ENCODE peak calls at places on chromosomes 13 and 19, in ten cellular contexts. One of them, this sample, is unnamed. For H3K4me1 and H3K79me2, the result is how much of the 10 kb centered on the place peaks cover.

GRCh38 chr19:46901701-46902401 is 41.1 kb downstream of the ARHGAP35 start:
- DNase-seq in osteoblast: no peak
- DNase-seq in astrocyte: peak
- DNase-seq in DND-41: no peak
- DNase-seq in fibroblast of lung: peak
- DNase-seq in neural progenitor cell: no peak
- DNase-seq in hepatocyte: no peak
- DNase-seq in K562: no peak
- DNase-seq in MM.1S: no peak
- DNase-seq in H9: no peak
- DNase-seq in this sample: peak

GRCh38 chr13:106355866-106356265 is 179.6 kb downstream of the EFNB2 start:
- DNase-seq in K562: no peak
- DNase-seq in hepatocyte: no peak
- DNase-seq in MM.1S: no peak
- DNase-seq in neural progenitor cell: no peak
- DNase-seq in osteoblast: no peak
- DNase-seq in astrocyte: no peak
- DNase-seq in fibroblast of lung: no peak
- DNase-seq in DND-41: no peak
- DNase-seq in H9: no peak
- DNase-seq in this sample: no peak

GRCh38 chr19:43934055-43934984 is 762 bp downstream of the ZNF45 start:
- DNase-seq in hepatocyte: peak
- DNase-seq in K562: peak
- DNase-seq in fibroblast of lung: peak
- DNase-seq in DND-41: no peak
- DNase-seq in osteoblast: no peak
- DNase-seq in MM.1S: no peak
- DNase-seq in astrocyte: peak
- DNase-seq in neural progenitor cell: peak
- DNase-seq in H9: no peak
- DNase-seq in this sample: peak

GRCh38 chr13:46668302-46668720 is 115.3 kb downstream of the LRCH1 start:
- DNase-seq in H9: no peak
- DNase-seq in osteoblast: peak
- DNase-seq in astrocyte: peak
- DNase-seq in MM.1S: no peak
- DNase-seq in DND-41: no peak
- DNase-seq in hepatocyte: no peak
- DNase-seq in neural progenitor cell: no peak
- DNase-seq in K562: no peak
- DNase-seq in fibroblast of lung: peak
- DNase-seq in this sample: peak

GRCh38 chr13:30473675-30474074 is 7.9 kb upstream of the HMGB1 start:
- DNase-seq in K562: no peak
- DNase-seq in H9: no peak
- DNase-seq in neural progenitor cell: no peak
- DNase-seq in osteoblast: no peak
- DNase-seq in DND-41: no peak
- DNase-seq in MM.1S: no peak
- DNase-seq in astrocyte: no peak
- DNase-seq in hepatocyte: no peak
- DNase-seq in fibroblast of lung: no peak
- DNase-seq in this sample: no peak

GRCh38 chr19:10295305-10295846 is 5.6 kb downstream of the ICAM5 start:
- DNase-seq in astrocyte: no peak
- DNase-seq in hepatocyte: no peak
- DNase-seq in H9: peak
- DNase-seq in MM.1S: peak
- DNase-seq in DND-41: no peak
- DNase-seq in osteoblast: peak
- DNase-seq in K562: peak
- DNase-seq in fibroblast of lung: no peak
- DNase-seq in neural progenitor cell: peak
- DNase-seq in this sample: no peak

GRCh38 chr19:44890366-44891015 is 563 bp upstream of the TOMM40 start:
- DNase-seq in K562: peak
- DNase-seq in neural progenitor cell: no peak
- DNase-seq in H9: peak
- DNase-seq in osteoblast: peak
- DNase-seq in astrocyte: peak
- DNase-seq in hepatocyte: peak
- DNase-seq in fibroblast of lung: peak
- DNase-seq in DND-41: peak
- DNase-seq in MM.1S: peak
- DNase-seq in this sample: peak

GRCh38 chr13:80374453-80374852 is 33.5 kb upstream of the SPRY2 start:
- DNase-seq in H9: no peak
- DNase-seq in hepatocyte: no peak
- DNase-seq in K562: no peak
- DNase-seq in MM.1S: no peak
- DNase-seq in neural progenitor cell: no peak
- DNase-seq in osteoblast: no peak
- DNase-seq in DND-41: no peak
- DNase-seq in fibroblast of lung: no peak
- DNase-seq in astrocyte: no peak
- DNase-seq in this sample: no peak

GRCh38 chr13:49298903-49299605 is 51.3 kb downstream of the CDADC1 start:
- DNase-seq in MM.1S: no peak
- DNase-seq in K562: no peak
- DNase-seq in neural progenitor cell: no peak
- DNase-seq in DND-41: no peak
- DNase-seq in hepatocyte: no peak
- DNase-seq in H9: no peak
- DNase-seq in astrocyte: no peak
- DNase-seq in fibroblast of lung: no peak
- DNase-seq in osteoblast: no peak
- DNase-seq in this sample: peak

GRCh38 chr13:70795484-70795883 is 687.2 kb upstream of the KLHL1 start:
- DNase-seq in hepatocyte: no peak
- DNase-seq in astrocyte: no peak
- DNase-seq in fibroblast of lung: no peak
- DNase-seq in MM.1S: no peak
- DNase-seq in neural progenitor cell: no peak
- DNase-seq in DND-41: no peak
- DNase-seq in osteoblast: no peak
- DNase-seq in H9: no peak
- DNase-seq in K562: no peak
- DNase-seq in this sample: no peak

GRCh38 chr19:32824136-32824835 is 45.3 kb downstream of the SLC7A9 start:
- DNase-seq in fibroblast of lung: no peak
- DNase-seq in MM.1S: no peak
- DNase-seq in neural progenitor cell: peak
- DNase-seq in osteoblast: peak
- DNase-seq in K562: no peak
- DNase-seq in astrocyte: no peak
- DNase-seq in hepatocyte: no peak
- DNase-seq in DND-41: no peak
- DNase-seq in H9: no peak
- DNase-seq in this sample: peak

GRCh38 chr13:28320884-28321574 is 173.9 kb downstream of the FLT1 start:
- DNase-seq in neural progenitor cell: no peak
- DNase-seq in fibroblast of lung: no peak
- DNase-seq in osteoblast: no peak
- DNase-seq in K562: no peak
- DNase-seq in astrocyte: no peak
- DNase-seq in hepatocyte: no peak
- DNase-seq in DND-41: no peak
- DNase-seq in MM.1S: no peak
- DNase-seq in H9: no peak
- DNase-seq in this sample: no peak

GRCh38 chr13:113526466-113527220 is 36.1 kb upstream of the DCUN1D2 start:
- DNase-seq in DND-41: no peak
- DNase-seq in neural progenitor cell: no peak
- DNase-seq in H9: no peak
- DNase-seq in K562: no peak
- DNase-seq in osteoblast: no peak
- DNase-seq in astrocyte: no peak
- DNase-seq in hepatocyte: no peak
- DNase-seq in MM.1S: peak
- DNase-seq in fibroblast of lung: no peak
- DNase-seq in this sample: no peak

GRCh38 chr13:44140146-44140545 is 233.5 kb upstream of the SERP2 start:
- DNase-seq in osteoblast: no peak
- DNase-seq in DND-41: no peak
- DNase-seq in hepatocyte: peak
- DNase-seq in astrocyte: no peak
- DNase-seq in fibroblast of lung: no peak
- DNase-seq in K562: no peak
- DNase-seq in H9: peak
- DNase-seq in neural progenitor cell: peak
- DNase-seq in MM.1S: no peak
- DNase-seq in this sample: no peak

GRCh38 chr13:110618780-110619179 is 3.4 kb downstream of the NAXD start:
- DNase-seq in MM.1S: no peak
- DNase-seq in K562: no peak
- DNase-seq in fibroblast of lung: no peak
- DNase-seq in osteoblast: no peak
- DNase-seq in H9: no peak
- DNase-seq in DND-41: no peak
- DNase-seq in neural progenitor cell: no peak
- DNase-seq in astrocyte: no peak
- DNase-seq in hepatocyte: no peak
- DNase-seq in this sample: no peak

GRCh38 chr13:113126265-113127150 is 3.9 kb downstream of the F10 start:
- DNase-seq in MM.1S: no peak
- DNase-seq in hepatocyte: no peak
- DNase-seq in H9: no peak
- DNase-seq in astrocyte: no peak
- DNase-seq in fibroblast of lung: no peak
- DNase-seq in DND-41: no peak
- DNase-seq in K562: no peak
- DNase-seq in neural progenitor cell: no peak
- DNase-seq in osteoblast: peak
- DNase-seq in this sample: no peak

GRCh38 chr13:51500687-51501086 is 47.9 kb upstream of the INTS6 start:
- DNase-seq in K562: no peak
- DNase-seq in hepatocyte: no peak
- DNase-seq in neural progenitor cell: no peak
- DNase-seq in astrocyte: no peak
- DNase-seq in H9: no peak
- DNase-seq in fibroblast of lung: no peak
- DNase-seq in DND-41: no peak
- DNase-seq in osteoblast: no peak
- DNase-seq in MM.1S: no peak
- DNase-seq in this sample: no peak
- H3K4me1 ChIP-seq in K562: under half
- H3K4me1 ChIP-seq in hepatocyte: under half
- H3K4me1 ChIP-seq in neural progenitor cell: under half
- H3K4me1 ChIP-seq in astrocyte: under half
- H3K4me1 ChIP-seq in H9: under half
- H3K4me1 ChIP-seq in fibroblast of lung: under half
- H3K4me1 ChIP-seq in DND-41: under half
- H3K4me1 ChIP-seq in osteoblast: under half
- H3K4me1 ChIP-seq in MM.1S: under half
- H3K4me1 ChIP-seq in this sample: under half

DNA sequence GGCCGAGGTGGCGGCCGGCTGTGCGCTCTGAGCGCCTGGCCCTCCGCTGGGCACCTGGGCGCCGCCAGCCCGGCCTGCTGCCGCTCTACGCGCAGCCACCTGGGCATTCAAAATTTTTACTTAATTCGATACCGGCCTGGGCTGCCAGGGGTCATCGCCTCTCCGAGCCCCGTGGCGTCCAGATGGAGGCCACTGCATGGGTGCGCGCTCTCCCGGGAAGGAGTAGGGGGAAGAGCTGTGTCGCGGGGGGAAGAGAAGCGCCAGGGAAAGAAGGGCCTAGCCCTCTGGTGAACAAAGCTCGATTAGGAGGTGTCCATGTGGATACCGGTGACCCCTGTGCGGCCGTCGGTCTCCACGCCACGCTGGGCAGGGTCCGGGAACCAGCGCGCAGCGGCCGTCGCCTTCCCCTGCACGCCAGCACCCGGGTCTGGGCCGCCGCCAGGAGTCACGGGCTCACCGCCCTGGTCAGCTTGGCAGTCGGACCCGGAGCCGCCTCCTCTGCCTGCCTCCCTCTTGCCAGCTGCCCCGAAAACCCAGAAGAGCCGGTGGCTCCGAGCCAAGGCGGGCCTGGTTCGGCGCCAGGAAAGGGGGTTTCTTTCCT is 725 bp downstream of the BIVM start:
- DNase-seq in neural progenitor cell: peak
- DNase-seq in astrocyte: peak
- DNase-seq in fibroblast of lung: peak
- DNase-seq in hepatocyte: peak
- DNase-seq in H9: peak
- DNase-seq in K562: peak
- DNase-seq in DND-41: no peak
- DNase-seq in MM.1S: no peak
- DNase-seq in osteoblast: peak
- DNase-seq in this sample: peak
- H3K79me2 ChIP-seq in neural progenitor cell: under half
- H3K79me2 ChIP-seq in astrocyte: half or more
- H3K79me2 ChIP-seq in fibroblast of lung: half or more
- H3K79me2 ChIP-seq in hepatocyte: half or more
- H3K79me2 ChIP-seq in H9: under half
- H3K79me2 ChIP-seq in K562: under half
- H3K79me2 ChIP-seq in DND-41: under half
- H3K79me2 ChIP-seq in MM.1S: half or more
- H3K79me2 ChIP-seq in osteoblast: half or more
- H3K79me2 ChIP-seq in this sample: half or more

GRCh38 chr13:51768378-51768921 is 35.5 kb downstream of the DHRS12 start:
- DNase-seq in astrocyte: no peak
- DNase-seq in fibroblast of lung: no peak
- DNase-seq in K562: no peak
- DNase-seq in DND-41: no peak
- DNase-seq in hepatocyte: no peak
- DNase-seq in MM.1S: no peak
- DNase-seq in H9: peak
- DNase-seq in osteoblast: peak
- DNase-seq in neural progenitor cell: peak
- DNase-seq in this sample: no peak
- TF ChIP-seq CTCF in astrocyte: peak
- TF ChIP-seq CTCF in fibroblast of lung: no peak
- TF ChIP-seq CTCF in K562: no peak
- TF ChIP-seq CTCF in DND-41: peak
- TF ChIP-seq CTCF in hepatocyte: no peak
- TF ChIP-seq CTCF in MM.1S: no peak
- TF ChIP-seq CTCF in H9: peak
- TF ChIP-seq CTCF in osteoblast: no peak
- TF ChIP-seq CTCF in neural progenitor cell: peak
- TF ChIP-seq CTCF in this sample: no peak

GRCh38 chr19:48405010-48405659 is 11.7 kb downstream of the GRIN2D start:
- DNase-seq in astrocyte: no peak
- DNase-seq in fibroblast of lung: no peak
- DNase-seq in hepatocyte: no peak
- DNase-seq in osteoblast: peak
- DNase-seq in MM.1S: no peak
- DNase-seq in K562: no peak
- DNase-seq in DND-41: no peak
- DNase-seq in H9: no peak
- DNase-seq in neural progenitor cell: no peak
- DNase-seq in this sample: no peak
- H3K4me1 ChIP-seq in astrocyte: under half
- H3K4me1 ChIP-seq in fibroblast of lung: under half
- H3K4me1 ChIP-seq in hepatocyte: under half
- H3K4me1 ChIP-seq in osteoblast: under half
- H3K4me1 ChIP-seq in MM.1S: under half
- H3K4me1 ChIP-seq in K562: under half
- H3K4me1 ChIP-seq in DND-41: under half
- H3K4me1 ChIP-seq in H9: under half
- H3K4me1 ChIP-seq in neural progenitor cell: under half
- H3K4me1 ChIP-seq in this sample: under half

This sample was measured in mammary epithelial cell.